ENCODE peak calls at places on chromosomes 4 and X, in seven cellular contexts. Y, E, F, A, G, T and D are unnamed samples.

GRCh38 chrX:155535866-155536265 is 76.9 kb downstream of the TMLHE start:
- DNase-seq in Y (no peak), E (no peak), F (no peak), A (no peak), G (no peak), T (no peak), D (no peak)

GRCh38 chrX:72243472-72243871 is 4.6 kb upstream of the ERCC6L start:
- DNase-seq in Y (no peak), E (no peak), F (no peak), A (peak), G (peak), T (no peak), D (peak)

GRCh38 chr4:93182722-93183121 is 645.8 kb upstream of the ATOH1 start:
- DNase-seq in Y (no peak), E (no peak), F (no peak), A (no peak), G (no peak), T (no peak), D (no peak)

GRCh38 chr4:1592179-1593037 is 91.7 kb downstream of the FAM53A start:
- DNase-seq in Y (no peak), E (no peak), F (peak), A (no peak), G (no peak), T (no peak), D (no peak)

GRCh38 chrX:139930923-139931645 is 1.8 kb downstream of the ATP11C start:
- DNase-seq in Y (no peak), E (peak), F (peak), A (peak), G (peak), T (no peak), D (peak)

GRCh38 chr4:122041312-122041711 is 89.5 kb upstream of the TRPC3 start:
- DNase-seq in Y (no peak), E (no peak), F (no peak), A (no peak), G (no peak), T (no peak), D (no peak)

GRCh38 chr4:42656986-42657792 is at the start of gene ATP8A1:
- DNase-seq in Y (peak), E (peak), F (peak), A (peak), G (peak), T (peak), D (peak)

GRCh38 chr4:121096174-121096573 is 23.8 kb upstream of the NDNF start:
- DNase-seq in Y (no peak), E (no peak), F (no peak), A (no peak), G (no peak), T (no peak), D (no peak)

GRCh38 chr4:112982677-112983076 is 66.8 kb upstream of the ANK2 start:
- DNase-seq in Y (no peak), E (no peak), F (no peak), A (peak), G (peak), T (no peak), D (no peak)

GRCh38 chrX:68995780-68996551 is 167.1 kb downstream of the EFNB1 start:
- DNase-seq in Y (no peak), E (no peak), F (no peak), A (peak), G (peak), T (no peak), D (no peak)

GRCh38 chr4:41006141-41006540 is 208.2 kb downstream of the APBB2 start:
- DNase-seq in Y (no peak), E (no peak), F (no peak), A (no peak), G (peak), T (no peak), D (no peak)

GRCh38 chrX:153974003-153974725 is 1.6 kb downstream of the TMEM187 start:
- DNase-seq in Y (no peak), E (no peak), F (no peak), A (no peak), G (no peak), T (no peak), D (no peak)

GRCh38 chrX:12975999-12976558 is 1.2 kb downstream of the TMSB4X start:
- DNase-seq in Y (no peak), E (peak), F (peak), A (peak), G (peak), T (no peak), D (peak)

GRCh38 chr4:25628441-25628840 is 27.2 kb upstream of the SLC34A2 start:
- DNase-seq in Y (no peak), E (no peak), F (no peak), A (no peak), G (no peak), T (no peak), D (no peak)

GRCh38 chr4:5959221-5959982 is 58.8 kb downstream of the C4orf50 start:
- DNase-seq in Y (no peak), E (no peak), F (no peak), A (no peak), G (no peak), T (no peak), D (no peak)

GRCh38 chr4:143375326-143376073 is 38.8 kb downstream of the GAB1 start:
- DNase-seq in Y (no peak), E (no peak), F (peak), A (peak), G (peak), T (no peak), D (peak)

GRCh38 chr4:20624783-20625364 is 75.4 kb upstream of the PACRGL start:
- DNase-seq in Y (no peak), E (no peak), F (no peak), A (no peak), G (peak), T (no peak), D (no peak)

GRCh38 chr4:76897522-76898384 is at the start of gene SOWAHB:
- DNase-seq in Y (no peak), E (peak), F (no peak), A (peak), G (no peak), T (no peak), D (no peak)

GRCh38 chrX:132044953-132045352 is 21.9 kb downstream of the STK26 start:
- DNase-seq in Y (no peak), E (no peak), F (peak), A (no peak), G (peak), T (no peak), D (peak)

GRCh38 chrX:49071877-49072711 is 1.7 kb downstream of the PRAF2 start:
- DNase-seq in Y (no peak), E (no peak), F (peak), A (peak), G (peak), T (peak), D (no peak)

GRCh38 chrX:72057331-72057730 is 74.4 kb downstream of the RTL5 start:
- DNase-seq in Y (no peak), E (no peak), F (peak), A (no peak), G (no peak), T (no peak), D (no peak)

GRCh38 chr4:105113800-105114199 is 32.9 kb upstream of the TET2 start:
- DNase-seq in Y (no peak), E (no peak), F (no peak), A (no peak), G (peak), T (no peak), D (no peak)

GRCh38 chrX:136318166-136318565 is 17.4 kb downstream of the ADGRG4 start:
- DNase-seq in Y (no peak), E (no peak), F (no peak), A (no peak), G (no peak), T (no peak), D (no peak)

GRCh38 chr4:82496349-82496748 is 65.4 kb downstream of the TMEM150C start:
- DNase-seq in Y (no peak), E (no peak), F (no peak), A (no peak), G (no peak), T (no peak), D (no peak)

GRCh38 chr4:130288576-130288975 is 1192.6 kb downstream of the C4orf33 start:
- DNase-seq in Y (no peak), E (no peak), F (no peak), A (no peak), G (no peak), T (no peak), D (no peak)

GRCh38 chr4:4308800-4309441 is 18.9 kb downstream of the ZBTB49 start:
- DNase-seq in Y (no peak), E (no peak), F (no peak), A (peak), G (no peak), T (peak), D (no peak)

GRCh38 chrX:131366387-131366786 is 77.3 kb upstream of the IGSF1 start:
- DNase-seq in Y (no peak), E (no peak), F (no peak), A (no peak), G (no peak), T (no peak), D (peak)

GRCh38 chr4:915041-915474 is 17.1 kb downstream of the GAK start:
- DNase-seq in Y (no peak), E (no peak), F (no peak), A (no peak), G (no peak), T (no peak), D (no peak)

GRCh38 chr4:77818667-77819408 is at the start of gene CNOT6L:
- DNase-seq in Y (no peak), E (peak), F (peak), A (peak), G (peak), T (no peak), D (peak)

GRCh38 chrX:18701621-18702361 is 5.7 kb upstream of the PPEF1 start:
- DNase-seq in Y (peak), E (no peak), F (no peak), A (no peak), G (peak), T (no peak), D (no peak)

GRCh38 chr4:126137782-126138170 is 823.0 kb downstream of the FAT4 start:
- DNase-seq in Y (no peak), E (no peak), F (no peak), A (no peak), G (no peak), T (no peak), D (no peak)

GRCh38 chr4:83282049-83282535 is 2.5 kb downstream of the COQ2 start:
- DNase-seq in Y (no peak), E (peak), F (peak), A (peak), G (peak), T (no peak), D (peak)

GRCh38 chr4:73653695-73654106 is 33.5 kb upstream of the RASSF6 start:
- DNase-seq in Y (peak), E (no peak), F (peak), A (peak), G (peak), T (no peak), D (peak)

GRCh38 chrX:78029663-78030062 is 60.2 kb upstream of the PGAM4 start:
- DNase-seq in Y (no peak), E (no peak), F (peak), A (peak), G (peak), T (no peak), D (no peak)

GRCh38 chrX:52574416-52575275 is 57.8 kb upstream of the XAGE1B start:
- DNase-seq in Y (peak), E (peak), F (peak), A (peak), G (peak), T (no peak), D (peak)

GRCh38 chr4:88706574-88706973 is 8.9 kb upstream of the NAP1L5 start:
- DNase-seq in Y (peak), E (no peak), F (no peak), A (peak), G (peak), T (no peak), D (no peak)

GRCh38 chr4:123699823-123700822 is 303.5 kb downstream of the SPRY1 start:
- DNase-seq in Y (peak), E (no peak), F (no peak), A (peak), G (peak), T (peak), D (no peak)